ENCODE peak calls at places on chromosomes 4 and X, in seven cellular contexts. One of them, this sample, is unnamed.

GRCh38 chr4:190020790-190021717 is 6.0 kb downstream of the FRG2 start:
- DNase-seq in foreskin fibroblast: no peak
- DNase-seq in osteocyte: peak
- DNase-seq in G401: peak
- DNase-seq in K562: peak
- DNase-seq in GM23248: peak
- DNase-seq in neuronal stem cell: no peak
- DNase-seq in this sample: no peak

GRCh38 chr4:48772568-48772967 is 7.5 kb downstream of the FRYL start:
- DNase-seq in foreskin fibroblast: no peak
- DNase-seq in osteocyte: no peak
- DNase-seq in G401: no peak
- DNase-seq in K562: no peak
- DNase-seq in neuronal stem cell: no peak
- DNase-seq in GM23248: no peak
- DNase-seq in this sample: no peak

GRCh38 chrX:149370097-149370496 is 135.0 kb downstream of the IDS start:
- DNase-seq in GM23248: no peak
- DNase-seq in osteocyte: no peak
- DNase-seq in G401: no peak
- DNase-seq in neuronal stem cell: no peak
- DNase-seq in foreskin fibroblast: no peak
- DNase-seq in K562: no peak
- DNase-seq in this sample: no peak

GRCh38 chr4:175947117-175947722 is 118.4 kb upstream of the WDR17 start:
- DNase-seq in neuronal stem cell: no peak
- DNase-seq in K562: no peak
- DNase-seq in GM23248: peak
- DNase-seq in osteocyte: no peak
- DNase-seq in G401: peak
- DNase-seq in foreskin fibroblast: peak
- DNase-seq in this sample: no peak

GRCh38 chr4:1466034-1466960 is 60.1 kb upstream of the NKX1-1 start:
- DNase-seq in neuronal stem cell: no peak
- DNase-seq in osteocyte: peak
- DNase-seq in G401: no peak
- DNase-seq in foreskin fibroblast: no peak
- DNase-seq in GM23248: no peak
- DNase-seq in K562: no peak
- DNase-seq in this sample: no peak

GRCh38 chrX:84340981-84341380 is 153.0 kb upstream of the RPS6KA6 start:
- DNase-seq in foreskin fibroblast: peak
- DNase-seq in G401: no peak
- DNase-seq in neuronal stem cell: no peak
- DNase-seq in K562: no peak
- DNase-seq in GM23248: peak
- DNase-seq in osteocyte: no peak
- DNase-seq in this sample: no peak

GRCh38 chrX:133005038-133005437 is 46.6 kb upstream of the HS6ST2 start:
- DNase-seq in K562: peak
- DNase-seq in osteocyte: no peak
- DNase-seq in foreskin fibroblast: no peak
- DNase-seq in GM23248: peak
- DNase-seq in neuronal stem cell: peak
- DNase-seq in G401: peak
- DNase-seq in this sample: no peak

GRCh38 chrX:67720344-67720743 is 176.5 kb downstream of the AR start:
- DNase-seq in neuronal stem cell: no peak
- DNase-seq in foreskin fibroblast: no peak
- DNase-seq in osteocyte: no peak
- DNase-seq in G401: no peak
- DNase-seq in K562: no peak
- DNase-seq in GM23248: no peak
- DNase-seq in this sample: no peak

GRCh38 chr4:148561467-148561866 is 119.3 kb upstream of the NR3C2 start:
- DNase-seq in GM23248: no peak
- DNase-seq in neuronal stem cell: no peak
- DNase-seq in K562: no peak
- DNase-seq in osteocyte: no peak
- DNase-seq in G401: no peak
- DNase-seq in foreskin fibroblast: no peak
- DNase-seq in this sample: no peak

GRCh38 chr4:145840162-145840768 is 98.4 kb downstream of the ZNF827 start:
- DNase-seq in foreskin fibroblast: no peak
- DNase-seq in neuronal stem cell: no peak
- DNase-seq in GM23248: peak
- DNase-seq in osteocyte: no peak
- DNase-seq in K562: peak
- DNase-seq in G401: peak
- DNase-seq in this sample: no peak

GRCh38 chr4:156954598-156954997 is 17.0 kb downstream of the PDGFC start:
- DNase-seq in G401: no peak
- DNase-seq in K562: no peak
- DNase-seq in foreskin fibroblast: no peak
- DNase-seq in GM23248: no peak
- DNase-seq in neuronal stem cell: no peak
- DNase-seq in osteocyte: no peak
- DNase-seq in this sample: no peak

GRCh38 chr4:73603307-73603710 is 16.9 kb downstream of the RASSF6 start:
- DNase-seq in K562: no peak
- DNase-seq in G401: no peak
- DNase-seq in GM23248: no peak
- DNase-seq in osteocyte: no peak
- DNase-seq in foreskin fibroblast: peak
- DNase-seq in neuronal stem cell: no peak
- DNase-seq in this sample: no peak

GRCh38 chr4:20253272-20253798 is 1.6 kb downstream of the SLIT2 start:
- DNase-seq in neuronal stem cell: peak
- DNase-seq in foreskin fibroblast: peak
- DNase-seq in K562: no peak
- DNase-seq in osteocyte: no peak
- DNase-seq in GM23248: peak
- DNase-seq in G401: no peak
- DNase-seq in this sample: no peak

GRCh38 chr4:184599492-184600135 is 49.6 kb downstream of the CASP3 start:
- DNase-seq in neuronal stem cell: no peak
- DNase-seq in osteocyte: no peak
- DNase-seq in G401: no peak
- DNase-seq in K562: no peak
- DNase-seq in GM23248: peak
- DNase-seq in foreskin fibroblast: peak
- DNase-seq in this sample: no peak

GRCh38 chrX:154734101-154734781 is 16.6 kb downstream of the GAB3 start:
- DNase-seq in GM23248: peak
- DNase-seq in osteocyte: no peak
- DNase-seq in neuronal stem cell: no peak
- DNase-seq in G401: peak
- DNase-seq in foreskin fibroblast: no peak
- DNase-seq in K562: no peak
- DNase-seq in this sample: no peak

GRCh38 chr4:5870701-5871100 is 22.2 kb downstream of the CRMP1 start:
- DNase-seq in foreskin fibroblast: no peak
- DNase-seq in GM23248: no peak
- DNase-seq in neuronal stem cell: no peak
- DNase-seq in osteocyte: no peak
- DNase-seq in G401: peak
- DNase-seq in K562: no peak
- DNase-seq in this sample: no peak

GRCh38 chr4:109915385-109916002 is 2.8 kb downstream of the EGF start:
- DNase-seq in osteocyte: no peak
- DNase-seq in G401: no peak
- DNase-seq in GM23248: no peak
- DNase-seq in foreskin fibroblast: no peak
- DNase-seq in neuronal stem cell: no peak
- DNase-seq in K562: no peak
- DNase-seq in this sample: no peak

GRCh38 chrX:153410888-153411254 is 401 bp upstream of the ZFP92 start:
- DNase-seq in G401: no peak
- DNase-seq in GM23248: no peak
- DNase-seq in K562: no peak
- DNase-seq in foreskin fibroblast: no peak
- DNase-seq in osteocyte: no peak
- DNase-seq in neuronal stem cell: no peak
- DNase-seq in this sample: no peak

GRCh38 chr4:140374130-140374477 is 658 bp downstream of the SCOC start:
- DNase-seq in K562: no peak
- DNase-seq in foreskin fibroblast: no peak
- DNase-seq in G401: no peak
- DNase-seq in osteocyte: no peak
- DNase-seq in GM23248: no peak
- DNase-seq in neuronal stem cell: no peak
- DNase-seq in this sample: no peak

This sample was measured in mesenteric fat pad.